ENCODE peak calls at places on chromosomes 12 and 14, in eight cellular contexts. B is CD4-positive, alpha-beta memory T cell; M is esophagus squamous epithelium; E is CD4-positive, alpha-beta T cell; S is brain microvascular endothelial cell; A is adipocyte; R is keratinocyte; J is sigmoid colon. L is an unnamed sample. For H3K27me3, the result is how much of the 10 kb centered on the place peaks cover.

GRCh38 chr14:50985124-50985815 is 41.0 kb upstream of the PYGL start:
- DNase-seq in B (no peak), M (no peak), E (no peak), S (no peak), A (peak), R (no peak), J (peak), L (no peak)

GRCh38 chr12:75823475-75823874 is 208.1 kb downstream of the PHLDA1 start:
- DNase-seq in B (no peak), M (no peak), E (no peak), S (no peak), A (no peak), R (no peak), J (no peak), L (no peak)

GRCh38 chr12:111068281-111068680 is 147.9 kb upstream of the MYL2 start:
- DNase-seq in B (peak), M (no peak), E (peak), S (no peak), A (no peak), R (no peak), J (no peak), L (no peak)

GRCh38 chr14:75310295-75311059 is 31.8 kb downstream of the FOS start:
- DNase-seq in B (no peak), M (no peak), E (no peak), S (peak), A (peak), R (no peak), J (peak), L (peak)

GRCh38 chr14:81550001-81550642 is 16.5 kb upstream of the SEL1L start:
- DNase-seq in B (no peak), M (no peak), E (no peak), S (no peak), A (no peak), R (no peak), J (no peak), L (no peak)

GRCh38 chr12:92224685-92225331 is 79.2 kb upstream of the BTG1 start:
- DNase-seq in B (no peak), M (no peak), E (no peak), S (peak), A (peak), R (peak), J (no peak), L (no peak)

GRCh38 chr14:93006484-93007128 is 83.7 kb downstream of the CHGA start:
- DNase-seq in B (no peak), M (no peak), E (no peak), S (no peak), A (no peak), R (no peak), J (no peak), L (peak)

GRCh38 chr12:34394211-34395055 is 372.1 kb downstream of the ALG10 start:
- DNase-seq in B (no peak), M (no peak), E (no peak), S (no peak), A (no peak), R (no peak), J (peak), L (no peak)

GRCh38 chr12:33226671-33227070 is 212.9 kb downstream of the SYT10 start:
- DNase-seq in B (no peak), M (no peak), E (no peak), S (no peak), A (no peak), R (no peak), J (no peak), L (no peak)

GRCh38 chr14:103028161-103028767 is 29.1 kb downstream of the CDC42BPB start:
- DNase-seq in B (no peak), M (no peak), E (no peak), S (no peak), A (no peak), R (no peak), J (no peak), L (no peak)

GRCh38 chr12:124397807-124398577 is 103.1 kb downstream of the RFLNA start:
- DNase-seq in B (no peak), M (no peak), E (no peak), S (no peak), A (no peak), R (no peak), J (peak), L (peak)

GRCh38 chr14:64337901-64338615 is 43.9 kb upstream of the ESR2 start:
- DNase-seq in B (peak), M (no peak), E (no peak), S (peak), A (peak), R (no peak), J (no peak), L (peak)

GRCh38 chr14:104657563-104658324 is 31.7 kb upstream of the INF2 start:
- DNase-seq in B (no peak), M (no peak), E (no peak), S (no peak), A (no peak), R (no peak), J (no peak), L (no peak)

GRCh38 chr14:23181453-23181852 is 2.0 kb downstream of the SLC7A8 start:
- DNase-seq in B (no peak), M (no peak), E (no peak), S (no peak), A (no peak), R (no peak), J (no peak), L (peak)

GRCh38 chr12:100651694-100652093 is 78.2 kb downstream of the GAS2L3 start:
- DNase-seq in B (no peak), M (no peak), E (no peak), S (no peak), A (no peak), R (no peak), J (no peak), L (no peak)

GRCh38 chr14:65042731-65043372 is 56.2 kb downstream of the FNTB start:
- DNase-seq in B (no peak), M (no peak), E (no peak), S (no peak), A (no peak), R (no peak), J (no peak), L (no peak)

GRCh38 chr12:94998322-94998721 is 5.2 kb downstream of the NDUFA12 start:
- DNase-seq in B (no peak), M (no peak), E (no peak), S (no peak), A (no peak), R (no peak), J (no peak), L (no peak)

GRCh38 chr12:21913823-21914222 is 27.4 kb downstream of the ABCC9 start:
- DNase-seq in B (no peak), M (no peak), E (no peak), S (no peak), A (peak), R (no peak), J (no peak), L (no peak)

GRCh38 chr12:75665216-75665615 is 153.8 kb upstream of the KRR1 start:
- DNase-seq in B (no peak), M (no peak), E (no peak), S (no peak), A (no peak), R (no peak), J (no peak), L (no peak)

GRCh38 chr12:127300753-127301152 is 966.2 kb upstream of the TMEM132C start:
- DNase-seq in B (no peak), M (no peak), E (no peak), S (no peak), A (no peak), R (no peak), J (no peak), L (no peak)

GRCh38 chr12:100141666-100141997 is 1.0 kb downstream of the BLTP3B start:
- DNase-seq in B (peak), M (no peak), E (no peak), S (peak), A (peak), R (no peak), J (peak), L (peak)

GRCh38 chr12:68080577-68080976 is 79.0 kb downstream of the IFNG start:
- DNase-seq in B (peak), M (no peak), E (no peak), S (no peak), A (no peak), R (no peak), J (no peak), L (no peak)

GRCh38 chr14:75286313-75286712 is 7.7 kb downstream of the FOS start:
- DNase-seq in B (no peak), M (no peak), E (no peak), S (no peak), A (peak), R (no peak), J (peak), L (no peak)

GRCh38 chr14:55583942-55584468 is 4.0 kb downstream of the KTN1 start:
- DNase-seq in B (no peak), M (no peak), E (no peak), S (no peak), A (peak), R (no peak), J (no peak), L (no peak)

GRCh38 chr14:30240685-30241084 is 313.0 kb upstream of the PRKD1 start:
- DNase-seq in B (no peak), M (no peak), E (no peak), S (no peak), A (peak), R (no peak), J (no peak), L (no peak)

GRCh38 chr12:43332977-43333649 is 218.9 kb downstream of the ADAMTS20 start:
- DNase-seq in B (no peak), M (no peak), E (no peak), S (peak), A (peak), R (no peak), J (no peak), L (no peak)

GRCh38 chr14:79855789-79856188 is 355.5 kb downstream of the DIO2 start:
- DNase-seq in B (no peak), M (no peak), E (no peak), S (no peak), A (no peak), R (no peak), J (no peak), L (no peak)

GRCh38 chr12:103852498-103852992 is 11.5 kb upstream of the NT5DC3 start:
- DNase-seq in B (no peak), M (no peak), E (no peak), S (peak), A (no peak), R (no peak), J (no peak), L (no peak)

GRCh38 chr12:21891763-21892217 is 49.4 kb downstream of the ABCC9 start:
- DNase-seq in B (no peak), M (no peak), E (no peak), S (no peak), A (peak), R (no peak), J (peak), L (no peak)

GRCh38 chr12:84922721-84923120 is 10.1 kb upstream of the SLC6A15 start:
- DNase-seq in B (no peak), M (no peak), E (no peak), S (no peak), A (peak), R (no peak), J (no peak), L (no peak)

GRCh38 chr14:89432226-89432625 is 15.2 kb upstream of the FOXN3 start:
- DNase-seq in B (no peak), M (no peak), E (no peak), S (no peak), A (no peak), R (no peak), J (peak), L (no peak)

GRCh38 chr14:99574099-99574880 is 29.7 kb downstream of the CCDC85C start:
- DNase-seq in B (no peak), M (no peak), E (no peak), S (peak), A (peak), R (peak), J (no peak), L (peak)

GRCh38 chr14:83384253-83384652 is 1850.6 kb upstream of the SEL1L start:
- DNase-seq in B (no peak), M (no peak), E (no peak), S (no peak), A (no peak), R (no peak), J (no peak), L (no peak)

GRCh38 chr14:23185046-23185445 is 1.6 kb upstream of the SLC7A8 start:
- DNase-seq in B (no peak), M (no peak), E (no peak), S (peak), A (peak), R (no peak), J (no peak), L (no peak)

GRCh38 chr14:77607741-77608302 is 8.6 kb downstream of the SPTLC2 start:
- DNase-seq in B (no peak), M (no peak), E (no peak), S (no peak), A (no peak), R (no peak), J (no peak), L (no peak)

GRCh38 chr14:50397461-50398196 is 948 bp upstream of the CDKL1 start:
- DNase-seq in B (no peak), M (no peak), E (no peak), S (no peak), A (peak), R (no peak), J (no peak), L (peak)

GRCh38 chr12:19954163-19954562 is 414.2 kb upstream of the PDE3A start:
- DNase-seq in B (no peak), M (no peak), E (no peak), S (no peak), A (no peak), R (no peak), J (no peak), L (no peak)

GRCh38 chr12:109732321-109733305 is 19.0 kb downstream of the FAM222A start:
- DNase-seq in B (no peak), M (no peak), E (no peak), S (no peak), A (no peak), R (no peak), J (peak), L (no peak)

GRCh38 chr12:132213359-132214160 is 69.3 kb downstream of the NOC4L start:
- DNase-seq in B (no peak), M (no peak), E (no peak), S (no peak), A (no peak), R (no peak), J (no peak), L (no peak)
- H3K27me3 ChIP-seq in B (under half), M (under half), E (under half), S (under half), A (under half), R (under half), J (under half), L (under half)

GRCh38 chr12:27900920-27901879 is 71.3 kb downstream of the PTHLH start:
- DNase-seq in B (no peak), M (no peak), E (no peak), S (no peak), A (no peak), R (no peak), J (no peak), L (no peak)
- H3K27me3 ChIP-seq in B (under half), M (under half), E (under half), S (under half), A (under half), R (under half), J (under half), L (under half)

GRCh38 chr12:53811606-53812005 is 59.8 kb upstream of the CISTR start:
- DNase-seq in B (no peak), M (no peak), E (no peak), S (no peak), A (no peak), R (no peak), J (no peak), L (no peak)
- H3K27me3 ChIP-seq in B (under half), M (under half), E (under half), S (under half), A (half or more), R (under half), J (under half), L (under half)

GRCh38 chr12:26100966-26101744 is 23.7 kb downstream of the BHLHE41 start:
- DNase-seq in B (no peak), M (no peak), E (no peak), S (no peak), A (no peak), R (no peak), J (no peak), L (peak)
- H3K27me3 ChIP-seq in B (under half), M (under half), E (under half), S (under half), A (under half), R (under half), J (under half), L (under half)

DNA sequence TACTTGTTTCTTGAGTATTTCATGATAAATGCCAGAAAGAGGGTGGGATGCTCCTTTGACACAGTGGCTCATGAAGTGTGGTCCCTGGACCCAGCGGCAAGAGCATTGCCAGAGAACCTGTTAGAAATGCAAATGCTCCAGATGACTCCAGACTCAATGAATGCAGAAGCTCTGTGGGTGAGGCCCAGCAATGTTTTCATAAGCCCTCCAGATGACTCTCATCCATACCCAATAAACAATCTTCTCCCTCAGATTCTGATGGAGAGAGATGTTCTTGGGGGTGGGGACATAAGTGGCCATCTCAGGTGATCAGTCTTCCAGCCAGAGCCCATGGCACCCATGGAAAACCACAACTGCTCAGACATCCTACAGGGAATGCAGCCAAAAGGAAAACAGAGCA is 88.9 kb downstream of the SMOC1 start:
- DNase-seq in B (no peak), M (no peak), E (no peak), S (no peak), A (no peak), R (no peak), J (no peak), L (no peak)
- H3K27me3 ChIP-seq in B (under half), M (under half), E (under half), S (under half), A (under half), R (under half), J (under half), L (under half)

DNA sequence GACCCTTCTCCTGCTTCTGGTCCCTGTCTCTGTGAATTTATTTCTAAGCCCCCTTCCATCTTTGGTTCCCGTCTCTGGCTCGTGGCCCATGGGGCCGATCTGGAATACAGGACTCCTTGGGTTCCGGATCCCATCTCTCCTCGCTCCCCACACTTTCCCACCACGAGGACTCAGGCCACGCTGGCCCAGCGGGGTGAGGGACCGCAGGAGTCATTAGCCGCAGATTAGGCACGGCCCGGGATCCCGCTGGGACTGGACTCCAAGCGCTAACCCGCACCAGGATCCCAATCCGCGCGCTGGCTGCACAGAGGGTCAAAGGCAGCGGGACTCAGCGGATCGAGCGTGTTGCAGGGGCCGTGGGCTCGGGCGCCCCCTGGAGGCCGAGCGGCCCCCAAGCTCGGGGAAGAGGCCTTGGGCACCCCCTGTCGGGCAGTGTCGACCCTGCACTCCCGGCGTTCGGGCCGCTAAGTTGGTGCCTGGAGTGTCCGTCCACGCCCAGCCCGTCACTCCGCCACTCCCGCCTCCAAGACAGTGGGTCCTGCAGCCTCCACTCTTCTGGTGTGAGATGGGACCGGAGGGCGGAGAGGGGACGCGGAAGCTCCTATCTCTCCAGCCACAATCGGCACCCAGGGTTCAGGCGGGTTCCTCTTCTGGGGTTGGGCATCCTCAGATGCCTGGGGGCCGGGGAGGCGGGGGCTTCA is 9.5 kb downstream of the SHMT2 start:
- DNase-seq in B (peak), M (no peak), E (peak), S (peak), A (peak), R (no peak), J (peak), L (peak)
- H3K27me3 ChIP-seq in B (under half), M (under half), E (half or more), S (under half), A (under half), R (half or more), J (half or more), L (under half)

GRCh38 chr12:54147186-54147585 is 41.6 kb downstream of the SMUG1 start:
- DNase-seq in B (no peak), M (no peak), E (no peak), S (no peak), A (no peak), R (no peak), J (no peak), L (no peak)

GRCh38 chr12:54147606-54148005 is 41.2 kb downstream of the SMUG1 start:
- DNase-seq in B (no peak), M (no peak), E (no peak), S (no peak), A (no peak), R (no peak), J (no peak), L (no peak)

GRCh38 chr12:54144738-54145137 is 44.0 kb downstream of the SMUG1 start:
- DNase-seq in B (no peak), M (no peak), E (no peak), S (no peak), A (no peak), R (no peak), J (no peak), L (no peak)

GRCh38 chr12:54145844-54146243 is 42.9 kb downstream of the SMUG1 start:
- DNase-seq in B (no peak), M (no peak), E (no peak), S (no peak), A (no peak), R (no peak), J (no peak), L (no peak)

DNA sequence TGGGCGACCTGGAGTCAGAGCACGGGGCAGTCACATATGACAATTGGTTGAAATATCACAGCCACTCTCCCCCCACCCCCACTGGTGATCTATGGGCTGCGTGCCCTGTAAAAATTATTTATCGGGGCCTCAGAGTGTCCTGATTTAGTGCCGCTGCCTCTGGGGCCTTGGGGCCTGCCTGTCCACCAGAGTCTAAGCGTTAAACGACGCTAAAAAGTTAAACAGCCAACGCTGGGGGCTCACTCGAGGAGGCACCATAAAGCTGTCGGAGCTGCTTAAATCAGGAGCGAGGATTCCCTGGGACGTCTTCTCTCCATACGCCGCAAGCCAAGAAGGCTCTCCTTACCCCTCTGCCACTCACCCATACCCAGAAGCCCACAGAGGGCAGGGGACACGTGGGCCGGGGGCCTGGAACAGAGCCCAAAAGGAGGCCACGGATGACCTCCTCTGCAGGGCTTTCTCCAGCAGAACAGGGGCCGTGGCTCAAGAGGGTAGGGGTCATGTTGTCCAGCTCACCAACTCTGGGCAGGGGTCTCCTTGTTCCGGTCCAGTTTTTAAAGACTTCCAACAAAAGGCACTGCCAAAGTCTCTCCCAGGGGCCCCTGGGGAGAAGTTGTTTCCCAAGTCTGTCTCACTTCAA is 42.2 kb downstream of the SMUG1 start:
- DNase-seq in B (no peak), M (no peak), E (no peak), S (no peak), A (no peak), R (no peak), J (no peak), L (no peak)
- H3K27me3 ChIP-seq in B (under half), M (under half), E (under half), S (under half), A (under half), R (under half), J (under half), L (under half)

GRCh38 chr14:52349731-52350130 is 35.6 kb downstream of the PTGER2 start:
- DNase-seq in B (no peak), M (no peak), E (no peak), S (no peak), A (no peak), R (no peak), J (no peak), L (no peak)
- H3K27me3 ChIP-seq in B (under half), M (under half), E (under half), S (under half), A (under half), R (under half), J (under half), L (under half)

L was measured in prostate gland.